ENCODE peak calls at places on chromosomes 13 and 19, in eight cellular contexts. I, M, Y, S, G, J, V and O are unnamed samples.

GRCh38 chr19:44757057-44757734 is 8.7 kb downstream of the BCL3 start:
- DNase-seq in I (no peak), M (peak), Y (peak), S (no peak), G (no peak), J (peak), V (no peak), O (peak)

GRCh38 chr19:42563352-42564210 is 31.1 kb downstream of the CEACAM8 start:
- DNase-seq in I (peak), M (peak), Y (peak), S (no peak), G (peak), J (peak), V (no peak), O (peak)

GRCh38 chr13:45621950-45622349 is 6.4 kb upstream of the ERICH6B start:
- DNase-seq in I (no peak), M (no peak), Y (no peak), S (no peak), G (no peak), J (no peak), V (no peak), O (no peak)

GRCh38 chr13:40469581-40470282 is 196.7 kb downstream of the FOXO1 start:
- DNase-seq in I (no peak), M (no peak), Y (no peak), S (no peak), G (no peak), J (peak), V (no peak), O (no peak)

GRCh38 chr13:99931462-99931861 is 40.1 kb downstream of the ZIC5 start:
- DNase-seq in I (no peak), M (no peak), Y (no peak), S (no peak), G (no peak), J (no peak), V (no peak), O (no peak)

GRCh38 chr19:6230991-6231448 is 48.8 kb downstream of the MLLT1 start:
- DNase-seq in I (no peak), M (no peak), Y (no peak), S (no peak), G (no peak), J (no peak), V (no peak), O (no peak)

GRCh38 chr13:27338816-27339215 is 68.2 kb downstream of the RASL11A start:
- DNase-seq in I (no peak), M (no peak), Y (no peak), S (no peak), G (no peak), J (no peak), V (no peak), O (no peak)

GRCh38 chr19:41646589-41647204 is 19.8 kb upstream of the CEACAM4 start:
- DNase-seq in I (no peak), M (peak), Y (no peak), S (no peak), G (no peak), J (peak), V (peak), O (no peak)